ENCODE peak calls at places on chromosome 4, in five cellular contexts. B, O, E, M and C are unnamed samples. For H3K4me1, the result is how much of the 10 kb centered on the place peaks cover.

GRCh38 chr4:6887591-6888371 is 21.8 kb upstream of the TBC1D14 start:
- DNase-seq in B (no peak), O (no peak), E (no peak), M (no peak), C (no peak)

GRCh38 chr4:37673523-37674192 is 12.5 kb downstream of the RELL1 start:
- DNase-seq in B (no peak), O (no peak), E (no peak), M (no peak), C (no peak)

GRCh38 chr4:154491731-154492249 is at the start of gene DCHS2:
- DNase-seq in B (peak), O (no peak), E (peak), M (peak), C (no peak)

GRCh38 chr4:163164591-163164990 is 2.1 kb downstream of the NAF1 start:
- DNase-seq in B (no peak), O (no peak), E (no peak), M (no peak), C (no peak)

GRCh38 chr4:112184438-112184837 is 39.2 kb downstream of the FAM241A start:
- DNase-seq in B (no peak), O (no peak), E (no peak), M (no peak), C (no peak)

GRCh38 chr4:62118558-62118957 is 918.4 kb downstream of the ADGRL3 start:
- DNase-seq in B (no peak), O (no peak), E (no peak), M (no peak), C (no peak)

GRCh38 chr4:100286601-100287000 is 96.3 kb upstream of the DDIT4L start:
- DNase-seq in B (no peak), O (no peak), E (peak), M (no peak), C (no peak)

GRCh38 chr4:119477412-119478053 is 151.1 kb downstream of the PDE5A start:
- DNase-seq in B (no peak), O (no peak), E (no peak), M (no peak), C (no peak)

GRCh38 chr4:182212211-182212761 is 30.9 kb upstream of the TENM3 start:
- DNase-seq in B (no peak), O (no peak), E (peak), M (no peak), C (peak)

GRCh38 chr4:7359302-7360063 is 75.2 kb downstream of the PSAPL1 start:
- DNase-seq in B (peak), O (no peak), E (no peak), M (no peak), C (peak)

GRCh38 chr4:98711526-98711925 is 53.1 kb upstream of the TSPAN5 start:
- DNase-seq in B (no peak), O (no peak), E (no peak), M (no peak), C (no peak)

GRCh38 chr4:3817561-3817960 is 51.4 kb downstream of the ADRA2C start:
- DNase-seq in B (no peak), O (no peak), E (no peak), M (no peak), C (no peak)

GRCh38 chr4:112277220-112277619 is 8.5 kb downstream of the TIFA start:
- DNase-seq in B (no peak), O (no peak), E (no peak), M (no peak), C (no peak)

GRCh38 chr4:3302164-3302785 is 9.5 kb downstream of the RGS12 start:
- DNase-seq in B (peak), O (no peak), E (no peak), M (peak), C (no peak)

GRCh38 chr4:144599621-144600020 is 46.3 kb upstream of the HHIP start:
- DNase-seq in B (no peak), O (no peak), E (no peak), M (no peak), C (no peak)

GRCh38 chr4:176339936-176340761 is 20.4 kb downstream of the SPCS3 start:
- DNase-seq in B (no peak), O (no peak), E (no peak), M (no peak), C (no peak)

GRCh38 chr4:114659386-114660008 is 60.9 kb downstream of the UGT8 start:
- DNase-seq in B (no peak), O (peak), E (peak), M (peak), C (peak)

GRCh38 chr4:173411106-173411703 is 12.3 kb upstream of the SCRG1 start:
- DNase-seq in B (no peak), O (no peak), E (no peak), M (no peak), C (no peak)

GRCh38 chr4:4506961-4507360 is 34.9 kb downstream of the STX18 start:
- DNase-seq in B (no peak), O (no peak), E (no peak), M (no peak), C (no peak)

GRCh38 chr4:154208424-154208823 is 283.2 kb downstream of the DCHS2 start:
- DNase-seq in B (no peak), O (no peak), E (no peak), M (no peak), C (no peak)

GRCh38 chr4:103046416-103047290 is 27.1 kb upstream of the SLC9B1 start:
- DNase-seq in B (no peak), O (no peak), E (peak), M (no peak), C (no peak)

GRCh38 chr4:184444215-184444952 is 30.0 kb downstream of the IRF2 start:
- DNase-seq in B (no peak), O (no peak), E (no peak), M (no peak), C (no peak)

GRCh38 chr4:10051536-10052135 is 30.3 kb upstream of the SLC2A9 start:
- DNase-seq in B (no peak), O (no peak), E (peak), M (no peak), C (no peak)

GRCh38 chr4:6443035-6444023 is 29.1 kb downstream of the PPP2R2C start:
- DNase-seq in B (no peak), O (no peak), E (no peak), M (peak), C (no peak)

GRCh38 chr4:116413222-116413621 is 672.2 kb downstream of the TRAM1L1 start:
- DNase-seq in B (no peak), O (no peak), E (no peak), M (no peak), C (no peak)

GRCh38 chr4:80101086-80101767 is 28.2 kb upstream of the ANTXR2 start:
- DNase-seq in B (no peak), O (no peak), E (no peak), M (no peak), C (no peak)

GRCh38 chr4:95018845-95019244 is 261.1 kb downstream of the BMPR1B start:
- DNase-seq in B (no peak), O (no peak), E (no peak), M (no peak), C (no peak)

GRCh38 chr4:17164656-17165055 is 266.2 kb upstream of the LDB2 start:
- DNase-seq in B (no peak), O (no peak), E (no peak), M (no peak), C (no peak)

GRCh38 chr4:156705291-156705690 is 266.3 kb downstream of the PDGFC start:
- DNase-seq in B (no peak), O (no peak), E (no peak), M (no peak), C (no peak)

GRCh38 chr4:85515701-85516100 is 40.8 kb downstream of the ARHGAP24 start:
- DNase-seq in B (no peak), O (no peak), E (no peak), M (no peak), C (no peak)
- TF ChIP-seq CTCF in B (no peak), O (no peak), E (no peak), M (no peak), C (no peak)

DNA sequence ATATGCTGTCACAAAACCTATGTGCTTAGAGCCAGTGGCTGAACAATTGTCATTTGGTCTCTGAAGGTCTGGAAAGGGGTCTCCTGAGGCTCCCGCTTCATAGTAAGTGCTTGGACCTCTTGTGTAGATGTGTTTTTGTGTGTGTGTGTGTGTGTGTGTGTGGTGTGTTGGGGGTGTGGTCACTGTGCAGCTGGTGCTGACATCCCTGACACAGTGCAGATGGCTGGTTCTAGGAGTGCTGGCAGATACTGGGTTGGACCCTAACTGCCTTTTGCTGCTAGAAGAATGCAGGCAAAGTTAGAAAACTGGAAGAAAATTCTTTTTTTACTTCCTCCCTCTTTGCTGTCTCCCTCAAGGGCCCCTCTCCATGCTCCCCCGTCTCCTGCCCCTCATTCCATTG is 1872.6 kb downstream of the ARAP2 start:
- DNase-seq in B (no peak), O (no peak), E (no peak), M (no peak), C (no peak)
- H3K4me1 ChIP-seq in B (under half), O (under half), E (under half), M (under half), C (under half)

DNA sequence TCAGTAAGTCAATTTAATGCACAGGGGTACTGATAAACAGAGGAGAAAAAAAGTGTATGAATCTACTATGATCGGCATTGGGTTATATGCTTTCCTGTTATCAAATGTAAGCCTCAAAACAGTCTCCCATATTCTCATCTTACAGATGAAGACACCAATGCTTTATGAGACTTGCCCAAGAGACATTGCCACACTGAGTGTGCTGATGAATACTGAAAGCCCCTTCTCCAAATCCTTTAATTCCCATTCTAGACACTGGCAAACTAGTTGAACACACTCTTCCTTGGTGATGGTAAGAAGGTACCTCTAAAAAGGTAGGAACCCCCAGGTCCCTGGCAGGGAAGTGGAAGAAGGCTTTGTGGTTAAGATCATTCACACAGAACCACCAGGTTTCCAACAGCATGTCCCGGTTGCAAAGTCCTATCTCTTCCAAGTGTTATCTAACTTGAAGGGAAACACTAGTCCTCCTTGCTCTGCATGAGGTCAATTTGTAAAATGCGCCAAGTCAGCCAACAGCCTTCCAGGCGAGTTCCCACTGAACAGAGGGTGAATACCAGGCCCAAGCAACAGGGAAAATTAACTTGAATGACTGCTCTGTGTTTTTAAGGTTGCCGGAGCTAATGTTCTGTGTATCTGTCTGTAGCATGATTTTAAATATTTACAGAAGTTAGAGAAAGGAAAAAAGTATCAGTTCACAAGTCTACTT is 5.1 kb downstream of the SETD7 start:
- DNase-seq in B (no peak), O (no peak), E (peak), M (no peak), C (no peak)
- TF ChIP-seq CTCF in B (no peak), O (no peak), E (no peak), M (no peak), C (no peak)

DNA sequence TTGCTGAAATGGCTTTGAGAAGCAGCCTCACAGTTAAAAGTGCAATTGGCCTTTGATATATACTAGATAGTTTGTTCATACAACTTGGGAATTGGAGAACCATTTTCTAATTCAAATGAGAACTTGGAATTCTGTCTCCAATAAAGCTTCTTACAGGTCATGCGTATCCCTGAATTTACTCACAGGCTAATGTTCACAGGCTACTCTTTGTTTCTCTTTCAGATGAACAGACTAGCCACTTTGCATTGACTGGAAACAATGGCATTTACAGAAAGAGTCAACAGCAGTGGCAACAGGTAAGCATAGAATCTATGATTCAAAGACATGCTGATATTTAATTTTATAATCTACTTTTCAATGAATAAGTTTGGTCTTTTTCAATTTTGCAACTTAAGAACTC is 13.5 kb downstream of the AFF1 start:
- DNase-seq in B (no peak), O (no peak), E (peak), M (no peak), C (no peak)
- H3K4me1 ChIP-seq in B (under half), O (under half), E (under half), M (under half), C (under half)

DNA sequence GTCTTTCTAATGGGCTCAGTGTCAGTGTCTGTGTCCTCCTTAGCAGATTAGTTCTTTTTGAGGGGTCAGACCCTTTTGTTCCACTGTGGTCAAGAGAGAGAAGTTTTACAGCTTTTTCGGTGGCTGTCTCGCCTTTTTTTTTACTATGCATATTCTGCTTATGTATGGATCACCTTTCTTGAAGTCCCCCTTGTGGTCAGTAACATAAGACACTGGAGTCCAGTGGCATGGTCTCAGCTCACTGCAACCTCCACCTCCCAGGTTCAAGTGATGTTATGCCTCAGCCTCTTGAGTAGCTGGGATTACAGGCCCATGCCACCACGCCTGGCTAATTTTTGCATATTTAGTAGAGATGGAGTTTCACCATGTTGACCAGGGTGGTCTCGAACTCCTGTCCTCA is 54.0 kb upstream of the PGRMC2 start:
- DNase-seq in B (no peak), O (no peak), E (no peak), M (no peak), C (no peak)
- TF ChIP-seq CTCF in B (no peak), O (no peak), E (peak), M (peak), C (no peak)

GRCh38 chr4:143515905-143516304 is 2.4 kb downstream of the SMARCA5 start:
- DNase-seq in B (no peak), O (no peak), E (no peak), M (no peak), C (no peak)
- H3K4me1 ChIP-seq in B (under half), O (half or more), E (under half), M (under half), C (under half)

GRCh38 chr4:27318740-27319139 is 458.1 kb downstream of the STIM2 start:
- DNase-seq in B (no peak), O (no peak), E (peak), M (no peak), C (no peak)
- TF ChIP-seq CTCF in B (no peak), O (no peak), E (peak), M (peak), C (peak)

GRCh38 chr4:139920552-139920951 is 233.4 kb downstream of the MAML3 start:
- DNase-seq in B (no peak), O (no peak), E (peak), M (no peak), C (no peak)

GRCh38 chr4:139919513-139919912 is 234.5 kb downstream of the MAML3 start:
- DNase-seq in B (no peak), O (no peak), E (no peak), M (no peak), C (no peak)

GRCh38 chr4:139918994-139919393 is 235.0 kb downstream of the MAML3 start:
- DNase-seq in B (no peak), O (no peak), E (no peak), M (no peak), C (no peak)

GRCh38 chr4:139922625-139923024 is 231.4 kb downstream of the MAML3 start:
- DNase-seq in B (no peak), O (no peak), E (no peak), M (no peak), C (no peak)

DNA sequence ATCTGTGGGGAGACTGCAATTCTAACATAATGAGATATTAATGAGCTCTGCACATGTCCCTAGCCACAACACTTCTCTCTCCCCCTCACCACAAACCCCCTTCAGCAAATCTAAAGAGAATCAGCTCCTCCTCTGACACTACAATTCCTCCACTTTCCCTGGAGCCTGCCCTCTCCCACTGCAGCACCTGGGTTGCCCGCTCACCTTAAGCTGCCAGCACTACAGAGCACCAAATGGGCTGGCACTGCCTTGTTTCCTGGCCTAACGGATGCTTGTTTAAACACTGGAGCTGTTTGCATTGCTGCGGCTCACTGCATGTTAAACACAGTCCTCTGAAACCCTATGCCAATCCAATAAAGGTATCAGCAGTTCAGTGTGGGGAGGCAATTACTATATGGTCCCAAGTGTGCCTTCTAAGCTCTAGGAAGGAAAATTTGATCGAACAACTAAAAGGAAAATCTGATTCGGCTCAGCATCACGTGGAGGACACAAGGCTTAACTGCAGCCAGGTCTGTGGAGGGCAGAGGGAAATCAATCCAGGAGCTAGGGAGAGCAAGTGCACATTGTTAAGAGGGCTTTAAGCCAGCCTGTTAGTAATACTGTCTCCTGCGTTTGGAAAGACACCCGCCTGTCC is 232.3 kb downstream of the MAML3 start:
- DNase-seq in B (peak), O (no peak), E (peak), M (no peak), C (peak)
- H3K4me1 ChIP-seq in B (under half), O (half or more), E (under half), M (under half), C (under half)

GRCh38 chr4:139889194-139889762 is 223.7 kb downstream of the MGST2 start:
- DNase-seq in B (no peak), O (no peak), E (no peak), M (no peak), C (no peak)

GRCh38 chr4:139887962-139888735 is 222.5 kb downstream of the MGST2 start:
- DNase-seq in B (no peak), O (no peak), E (no peak), M (no peak), C (peak)

GRCh38 chr4:139889901-139890300 is 224.3 kb downstream of the MGST2 start:
- DNase-seq in B (no peak), O (no peak), E (no peak), M (no peak), C (no peak)

GRCh38 chr4:139892973-139893736 is 227.5 kb downstream of the MGST2 start:
- DNase-seq in B (no peak), O (no peak), E (no peak), M (no peak), C (no peak)

GRCh38 chr4:139890810-139891209 is 225.2 kb downstream of the MGST2 start:
- DNase-seq in B (no peak), O (no peak), E (no peak), M (no peak), C (no peak)
- TF ChIP-seq CTCF in B (no peak), O (no peak), E (no peak), M (no peak), C (no peak)